ENCODE peak calls at places on chromosomes 5 and 9, in five cellular contexts. One of them, this sample, is unnamed.

GRCh38 chr5:33831041-33831440 is 60.7 kb downstream of the ADAMTS12 start:
- DNase-seq in cardiac muscle cell: no peak
- DNase-seq in A673: no peak
- DNase-seq in right cardiac atrium: no peak
- DNase-seq in CD8-positive, alpha-beta T cell: no peak
- DNase-seq in this sample: no peak

GRCh38 chr5:115460476-115460875 is 84.1 kb downstream of the FEM1C start:
- DNase-seq in cardiac muscle cell: peak; percentile 55
- DNase-seq in A673: no peak
- DNase-seq in right cardiac atrium: peak; percentile 74
- DNase-seq in CD8-positive, alpha-beta T cell: no peak
- DNase-seq in this sample: no peak

GRCh38 chr5:55601209-55601618 is 66.5 kb upstream of the PLPP1 start:
- DNase-seq in cardiac muscle cell: peak; percentile 79
- DNase-seq in A673: peak; percentile 20
- DNase-seq in right cardiac atrium: peak; percentile 89
- DNase-seq in CD8-positive, alpha-beta T cell: no peak
- DNase-seq in this sample: peak; percentile 87

GRCh38 chr5:24635217-24635616 is 9.6 kb downstream of the CDH10 start:
- DNase-seq in cardiac muscle cell: no peak
- DNase-seq in A673: no peak
- DNase-seq in right cardiac atrium: no peak
- DNase-seq in CD8-positive, alpha-beta T cell: no peak
- DNase-seq in this sample: no peak

GRCh38 chr5:37769840-37770239 is 70.0 kb downstream of the GDNF start:
- DNase-seq in cardiac muscle cell: no peak
- DNase-seq in A673: no peak
- DNase-seq in right cardiac atrium: no peak
- DNase-seq in CD8-positive, alpha-beta T cell: no peak
- DNase-seq in this sample: no peak

GRCh38 chr9:129276486-129277260 is 98.6 kb upstream of the IER5L start:
- DNase-seq in cardiac muscle cell: no peak
- DNase-seq in A673: no peak
- DNase-seq in right cardiac atrium: no peak
- DNase-seq in CD8-positive, alpha-beta T cell: no peak
- DNase-seq in this sample: no peak

GRCh38 chr5:137328991-137329390 is 170.1 kb downstream of the SPOCK1 start:
- DNase-seq in cardiac muscle cell: no peak
- DNase-seq in A673: no peak
- DNase-seq in right cardiac atrium: no peak
- DNase-seq in CD8-positive, alpha-beta T cell: no peak
- DNase-seq in this sample: no peak

GRCh38 chr9:134698587-134699342 is 57.2 kb downstream of the COL5A1 start:
- DNase-seq in cardiac muscle cell: peak; percentile 56
- DNase-seq in A673: peak; percentile 50
- DNase-seq in right cardiac atrium: peak; percentile 72
- DNase-seq in CD8-positive, alpha-beta T cell: peak; percentile 39
- DNase-seq in this sample: peak; percentile 77

GRCh38 chr5:142119051-142119625 is 10.6 kb downstream of the NDFIP1 start:
- DNase-seq in cardiac muscle cell: peak; percentile 41
- DNase-seq in A673: no peak
- DNase-seq in right cardiac atrium: no peak
- DNase-seq in CD8-positive, alpha-beta T cell: no peak
- DNase-seq in this sample: no peak

GRCh38 chr5:142118421-142118686 is 9.8 kb downstream of the NDFIP1 start:
- DNase-seq in cardiac muscle cell: no peak
- DNase-seq in A673: no peak
- DNase-seq in right cardiac atrium: no peak
- DNase-seq in CD8-positive, alpha-beta T cell: no peak
- DNase-seq in this sample: no peak

GRCh38 chr5:142115937-142116614 is 7.5 kb downstream of the NDFIP1 start:
- DNase-seq in cardiac muscle cell: peak; percentile 34
- DNase-seq in A673: peak; percentile 59
- DNase-seq in right cardiac atrium: peak; percentile 31
- DNase-seq in CD8-positive, alpha-beta T cell: no peak
- DNase-seq in this sample: no peak

GRCh38 chr5:142120247-142120935 is 11.8 kb downstream of the NDFIP1 start:
- DNase-seq in cardiac muscle cell: no peak
- DNase-seq in A673: no peak
- DNase-seq in right cardiac atrium: no peak
- DNase-seq in CD8-positive, alpha-beta T cell: no peak
- DNase-seq in this sample: no peak

GRCh38 chr5:142117579-142118420 is 9.2 kb downstream of the NDFIP1 start:
- DNase-seq in cardiac muscle cell: no peak
- DNase-seq in A673: no peak
- DNase-seq in right cardiac atrium: no peak
- DNase-seq in CD8-positive, alpha-beta T cell: no peak
- DNase-seq in this sample: no peak
- H3K4me1 ChIP-seq in cardiac muscle cell: peaks cover 9% of the 10 kb centered on the region
- H3K4me1 ChIP-seq in A673: peaks cover 41% of the 10 kb centered on the region
- H3K4me1 ChIP-seq in right cardiac atrium: peaks cover 6% of the 10 kb centered on the region
- H3K4me1 ChIP-seq in CD8-positive, alpha-beta T cell: peaks cover 77% of the 10 kb centered on the region
- H3K4me1 ChIP-seq in this sample: no peaks in the 10 kb centered on the region

DNA sequence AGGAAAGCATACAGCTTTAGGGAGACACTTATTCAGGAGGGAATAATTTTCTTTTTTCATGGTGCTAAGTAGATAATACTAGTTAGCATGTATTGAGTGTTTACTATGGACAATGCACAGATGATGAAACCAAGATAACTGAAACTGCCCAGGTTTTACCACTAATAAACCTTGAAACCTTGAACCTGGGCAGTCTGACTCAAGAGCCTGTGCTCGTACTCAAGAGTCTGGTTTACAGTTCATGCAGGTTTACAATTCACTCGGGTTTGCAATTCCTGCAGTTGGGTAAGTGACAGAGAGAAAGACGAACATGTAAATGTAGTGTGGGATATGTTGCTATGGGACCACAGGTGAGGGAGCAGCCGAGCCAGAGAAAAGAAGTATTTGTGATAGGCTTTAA is 28.2 kb downstream of the NUP214 start:
- DNase-seq in cardiac muscle cell: no peak
- DNase-seq in A673: no peak
- DNase-seq in right cardiac atrium: no peak
- DNase-seq in CD8-positive, alpha-beta T cell: no peak
- DNase-seq in this sample: no peak
- H3K9me3 ChIP-seq in cardiac muscle cell: no peaks in the 10 kb centered on the region
- H3K9me3 ChIP-seq in A673: no peaks in the 10 kb centered on the region
- H3K9me3 ChIP-seq in right cardiac atrium: no peaks in the 10 kb centered on the region
- H3K9me3 ChIP-seq in CD8-positive, alpha-beta T cell: no peaks in the 10 kb centered on the region
- H3K9me3 ChIP-seq in this sample: no peaks in the 10 kb centered on the region

GRCh38 chr9:133225171-133226011 is 16.3 kb upstream of the OBP2B start:
- DNase-seq in cardiac muscle cell: no peak
- DNase-seq in A673: no peak
- DNase-seq in right cardiac atrium: no peak
- DNase-seq in CD8-positive, alpha-beta T cell: no peak
- DNase-seq in this sample: no peak
- H3K27ac ChIP-seq in cardiac muscle cell: no peak overlapping the region
- H3K27ac ChIP-seq in A673: no peak overlapping the region
- H3K27ac ChIP-seq in right cardiac atrium: no peak overlapping the region
- H3K27ac ChIP-seq in CD8-positive, alpha-beta T cell: no peak overlapping the region
- H3K27ac ChIP-seq in this sample: no peak overlapping the region

DNA sequence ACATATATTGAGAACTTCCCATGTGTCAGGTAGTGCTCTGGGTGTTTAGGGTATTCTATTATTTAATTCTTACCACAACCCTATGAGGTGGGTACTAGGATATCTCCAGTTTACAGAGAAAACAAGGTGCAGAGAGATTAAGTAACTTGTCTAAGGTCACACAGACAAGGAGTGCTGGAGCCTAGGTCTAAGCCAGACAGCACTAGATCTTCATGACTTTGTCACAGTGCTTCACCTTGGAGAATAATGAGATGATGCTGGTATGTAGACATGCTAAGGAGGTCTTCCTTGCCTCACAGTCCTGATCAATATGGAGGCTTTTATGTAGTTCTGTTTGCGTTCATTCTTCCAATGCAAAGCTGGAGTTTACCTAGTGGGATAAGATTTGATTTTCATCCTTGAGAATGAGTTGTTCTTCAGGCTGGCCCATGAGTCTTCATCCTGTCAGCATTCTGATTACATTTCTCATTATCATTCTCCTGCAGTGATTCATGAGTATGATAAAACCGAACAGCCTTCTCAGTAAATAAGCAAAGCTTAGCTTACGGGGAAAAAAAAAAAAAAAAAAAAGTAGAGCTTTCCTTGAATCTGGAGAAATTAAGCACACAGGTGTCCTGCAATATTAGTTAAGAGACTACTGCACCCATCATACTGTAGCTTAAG is 176.3 kb downstream of the C9orf152 start:
- DNase-seq in cardiac muscle cell: peak; percentile 55
- DNase-seq in A673: no peak
- DNase-seq in right cardiac atrium: no peak
- DNase-seq in CD8-positive, alpha-beta T cell: no peak
- DNase-seq in this sample: no peak
- H3K4me1 ChIP-seq in cardiac muscle cell: peaks cover 15% of the 10 kb centered on the region
- H3K4me1 ChIP-seq in A673: peaks cover 12% of the 10 kb centered on the region
- H3K4me1 ChIP-seq in right cardiac atrium: peaks cover 8% of the 10 kb centered on the region
- H3K4me1 ChIP-seq in CD8-positive, alpha-beta T cell: no peaks in the 10 kb centered on the region
- H3K4me1 ChIP-seq in this sample: peaks cover 49% of the 10 kb centered on the region

GRCh38 chr5:170287532-170287931 is 10.0 kb downstream of the LCP2 start:
- DNase-seq in cardiac muscle cell: peak; percentile 51
- DNase-seq in A673: no peak
- DNase-seq in right cardiac atrium: peak; percentile 65
- DNase-seq in CD8-positive, alpha-beta T cell: no peak
- DNase-seq in this sample: no peak

GRCh38 chr5:170286532-170286931 is 11.0 kb downstream of the LCP2 start:
- DNase-seq in cardiac muscle cell: no peak
- DNase-seq in A673: peak; percentile 32
- DNase-seq in right cardiac atrium: no peak
- DNase-seq in CD8-positive, alpha-beta T cell: no peak
- DNase-seq in this sample: no peak

GRCh38 chr5:170280090-170280493 is 17.5 kb downstream of the LCP2 start:
- DNase-seq in cardiac muscle cell: peak; percentile 22
- DNase-seq in A673: no peak
- DNase-seq in right cardiac atrium: no peak
- DNase-seq in CD8-positive, alpha-beta T cell: no peak
- DNase-seq in this sample: no peak

GRCh38 chr5:170284231-170284630 is 13.3 kb downstream of the LCP2 start:
- DNase-seq in cardiac muscle cell: no peak
- DNase-seq in A673: no peak
- DNase-seq in right cardiac atrium: no peak
- DNase-seq in CD8-positive, alpha-beta T cell: no peak
- DNase-seq in this sample: no peak

DNA sequence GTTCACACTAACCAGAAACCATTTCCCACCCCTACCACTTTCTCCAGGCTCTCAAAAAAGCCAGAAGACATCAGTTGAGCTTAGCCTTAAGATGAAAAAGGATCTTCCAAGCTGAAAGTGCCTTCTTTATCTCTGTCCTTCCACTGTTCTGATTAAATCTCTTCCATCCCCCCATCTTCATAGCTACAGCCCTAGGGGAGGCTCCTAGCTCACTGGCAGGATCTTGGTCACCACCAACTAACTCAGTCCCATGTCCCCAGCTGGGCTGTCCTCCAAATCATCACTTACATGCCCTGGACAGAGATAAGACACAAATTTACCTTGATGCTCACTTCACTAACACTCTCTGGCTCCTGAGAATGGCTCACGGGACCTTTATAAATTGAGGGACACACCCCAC is 14.3 kb downstream of the LCP2 start:
- DNase-seq in cardiac muscle cell: no peak
- DNase-seq in A673: no peak
- DNase-seq in right cardiac atrium: no peak
- DNase-seq in CD8-positive, alpha-beta T cell: no peak
- DNase-seq in this sample: no peak
- H3K9me3 ChIP-seq in cardiac muscle cell: no peaks in the 10 kb centered on the region
- H3K9me3 ChIP-seq in A673: no peaks in the 10 kb centered on the region
- H3K9me3 ChIP-seq in right cardiac atrium: no peaks in the 10 kb centered on the region
- H3K9me3 ChIP-seq in CD8-positive, alpha-beta T cell: no peaks in the 10 kb centered on the region
- H3K9me3 ChIP-seq in this sample: no peaks in the 10 kb centered on the region

GRCh38 chr9:127626752-127627493 is 14.8 kb downstream of the STXBP1 start:
- DNase-seq in cardiac muscle cell: no peak
- DNase-seq in A673: peak; percentile 48
- DNase-seq in right cardiac atrium: no peak
- DNase-seq in CD8-positive, alpha-beta T cell: no peak
- DNase-seq in this sample: no peak

GRCh38 chr9:127629468-127630081 is 17.5 kb downstream of the STXBP1 start:
- DNase-seq in cardiac muscle cell: no peak
- DNase-seq in A673: no peak
- DNase-seq in right cardiac atrium: no peak
- DNase-seq in CD8-positive, alpha-beta T cell: no peak
- DNase-seq in this sample: no peak

GRCh38 chr9:127633216-127633615 is 21.1 kb downstream of the STXBP1 start:
- DNase-seq in cardiac muscle cell: no peak
- DNase-seq in A673: no peak
- DNase-seq in right cardiac atrium: no peak
- DNase-seq in CD8-positive, alpha-beta T cell: no peak
- DNase-seq in this sample: no peak

GRCh38 chr9:127627494-127627855 is 15.4 kb downstream of the STXBP1 start:
- DNase-seq in cardiac muscle cell: no peak
- DNase-seq in A673: no peak
- DNase-seq in right cardiac atrium: no peak
- DNase-seq in CD8-positive, alpha-beta T cell: no peak
- DNase-seq in this sample: no peak

GRCh38 chr9:127628644-127629467 is 16.8 kb downstream of the STXBP1 start:
- DNase-seq in cardiac muscle cell: peak; percentile 63
- DNase-seq in A673: no peak
- DNase-seq in right cardiac atrium: peak; percentile 58
- DNase-seq in CD8-positive, alpha-beta T cell: no peak
- DNase-seq in this sample: no peak
- H3K27ac ChIP-seq in cardiac muscle cell: peak overlapping the region; percentile 39
- H3K27ac ChIP-seq in A673: no peak overlapping the region
- H3K27ac ChIP-seq in right cardiac atrium: peak overlapping the region; percentile 63
- H3K27ac ChIP-seq in CD8-positive, alpha-beta T cell: no peak overlapping the region
- H3K27ac ChIP-seq in this sample: no peak overlapping the region

GRCh38 chr5:14212838-14213237 is 69.7 kb downstream of the TRIO start:
- DNase-seq in cardiac muscle cell: no peak
- DNase-seq in A673: no peak
- DNase-seq in right cardiac atrium: no peak
- DNase-seq in CD8-positive, alpha-beta T cell: no peak
- DNase-seq in this sample: no peak
- H3K4me1 ChIP-seq in cardiac muscle cell: peaks cover 22% of the 10 kb centered on the region
- H3K4me1 ChIP-seq in A673: peaks cover 6% of the 10 kb centered on the region
- H3K4me1 ChIP-seq in right cardiac atrium: peaks cover 13% of the 10 kb centered on the region
- H3K4me1 ChIP-seq in CD8-positive, alpha-beta T cell: no peaks in the 10 kb centered on the region
- H3K4me1 ChIP-seq in this sample: peaks cover 16% of the 10 kb centered on the region